ENCODE peak calls at places on chromosomes 7 and 10, in seven cellular contexts. P is stimulated activated CD8-positive, alpha-beta memory T cell treated with anti-CD3 and anti-CD28 coated beads, Interleukin-7, amount 100 ng/mL, for 4 hours; T is NCI-H1105; D is NB4; L is NAMALWA; C is NCI-H460; W is foreskin fibroblast. Y is an unnamed sample.

GRCh38 chr10:69729326-69730048 is 72.2 kb upstream of the COL13A1 start:
- DNase-seq in P (no peak), T (no peak), D (no peak), L (no peak), C (no peak), W (no peak), Y (no peak)

GRCh38 chr10:32854435-32854834 is 103.6 kb downstream of the ITGB1 start:
- DNase-seq in P (no peak), T (no peak), D (no peak), L (no peak), C (no peak), W (no peak), Y (no peak)

GRCh38 chr7:105245398-105246099 is 143.2 kb downstream of the SRPK2 start:
- DNase-seq in P (no peak), T (no peak), D (no peak), L (peak; percentile 69), C (no peak), W (no peak), Y (no peak)

GRCh38 chr10:16259726-16260125 is 177.1 kb upstream of the PTER start:
- DNase-seq in P (no peak), T (no peak), D (no peak), L (no peak), C (no peak), W (no peak), Y (no peak)

GRCh38 chr7:91465595-91466061 is 201.4 kb downstream of the FZD1 start:
- DNase-seq in P (no peak), T (no peak), D (no peak), L (no peak), C (no peak), W (no peak), Y (no peak)

GRCh38 chr10:45557275-45557905 is 115.2 kb downstream of the ZFAND4 start:
- DNase-seq in P (no peak), T (no peak), D (peak; percentile 87), L (peak; percentile 48), C (no peak), W (no peak), Y (no peak)

GRCh38 chr10:96502561-96503267 is 11.0 kb downstream of the TLL2 start:
- DNase-seq in P (no peak), T (no peak), D (no peak), L (no peak), C (no peak), W (no peak), Y (no peak)

GRCh38 chr10:110597476-110597875 is 30.0 kb downstream of the SMC3 start:
- DNase-seq in P (no peak), T (no peak), D (no peak), L (no peak), C (no peak), W (no peak), Y (no peak)

GRCh38 chr7:44191171-44191570 is 1.9 kb upstream of the GCK start:
- DNase-seq in P (no peak), T (no peak), D (no peak), L (no peak), C (no peak), W (no peak), Y (no peak)

GRCh38 chr7:74324499-74325229 is 35.5 kb downstream of the CLIP2 start:
- DNase-seq in P (no peak), T (no peak), D (no peak), L (no peak), C (no peak), W (no peak), Y (no peak)

GRCh38 chr7:108372601-108373000 is 83.6 kb downstream of the NRCAM start:
- DNase-seq in P (no peak), T (no peak), D (no peak), L (no peak), C (no peak), W (peak; percentile 31), Y (no peak)

GRCh38 chr10:124742418-124743187 is 1.6 kb downstream of the FAM53B start:
- DNase-seq in P (no peak), T (no peak), D (peak; percentile 83), L (peak; percentile 68), C (no peak), W (no peak), Y (no peak)

GRCh38 chr7:155889636-155890508 is 77.6 kb upstream of the SHH start:
- DNase-seq in P (no peak), T (no peak), D (no peak), L (no peak), C (no peak), W (no peak), Y (no peak)

GRCh38 chr7:68537228-68538071 is 1060.8 kb upstream of the AUTS2 start:
- DNase-seq in P (no peak), T (no peak), D (no peak), L (no peak), C (no peak), W (no peak), Y (no peak)

GRCh38 chr7:7228472-7228871 is 46.1 kb downstream of the C1GALT1 start:
- DNase-seq in P (no peak), T (no peak), D (no peak), L (no peak), C (no peak), W (no peak), Y (no peak)

GRCh38 chr7:131625817-131626372 is 69.5 kb upstream of the PODXL start:
- DNase-seq in P (no peak), T (no peak), D (no peak), L (no peak), C (no peak), W (peak; percentile 90), Y (no peak)

GRCh38 chr10:89745903-89746302 is 44.5 kb downstream of the KIF20B start:
- DNase-seq in P (no peak), T (no peak), D (peak; percentile 4), L (no peak), C (no peak), W (no peak), Y (no peak)

GRCh38 chr7:22949944-22950343 is 64.0 kb downstream of the HYCC1 start:
- DNase-seq in P (no peak), T (no peak), D (no peak), L (no peak), C (no peak), W (no peak), Y (no peak)

GRCh38 chr7:94303736-94304135 is 91.0 kb upstream of the COL1A2 start:
- DNase-seq in P (no peak), T (no peak), D (no peak), L (no peak), C (no peak), W (peak; percentile 80), Y (no peak)

GRCh38 chr7:55309040-55309991 is 55.8 kb upstream of the LANCL2 start:
- DNase-seq in P (peak; percentile 57), T (no peak), D (peak; percentile 99), L (no peak), C (no peak), W (no peak), Y (peak; percentile 89)

GRCh38 chr10:86758231-86759072 is 2.0 kb downstream of the BMPR1A start:
- DNase-seq in P (no peak), T (no peak), D (peak; percentile 31), L (peak; percentile 22), C (no peak), W (no peak), Y (no peak)

GRCh38 chr10:71531485-71532446 is 135.0 kb downstream of the CDH23 start:
- DNase-seq in P (no peak), T (no peak), D (peak; percentile 64), L (no peak), C (no peak), W (no peak), Y (no peak)

GRCh38 chr10:100364735-100365391 is 17.8 kb downstream of the SCD start:
- DNase-seq in P (no peak), T (peak; percentile 64), D (peak; percentile 40), L (no peak), C (peak; percentile 46), W (peak; percentile 87), Y (no peak)

GRCh38 chr10:60139798-60140566 is 233.6 kb upstream of the CCDC6 start:
- DNase-seq in P (no peak), T (no peak), D (no peak), L (no peak), C (peak; percentile 57), W (peak; percentile 42), Y (no peak)

GRCh38 chr10:30882281-30882680 is 149.4 kb downstream of the ZNF438 start:
- DNase-seq in P (no peak), T (no peak), D (no peak), L (no peak), C (no peak), W (no peak), Y (no peak)

GRCh38 chr10:5658871-5659618 is 7.3 kb downstream of the ASB13 start:
- DNase-seq in P (no peak), T (no peak), D (no peak), L (no peak), C (no peak), W (no peak), Y (no peak)

GRCh38 chr10:129074939-129075338 is 392.1 kb upstream of the MGMT start:
- DNase-seq in P (no peak), T (no peak), D (no peak), L (no peak), C (no peak), W (no peak), Y (no peak)

GRCh38 chr7:43569424-43569823 is 13.5 kb upstream of the STK17A start:
- DNase-seq in P (no peak), T (no peak), D (peak; percentile 67), L (no peak), C (no peak), W (peak; percentile 87), Y (no peak)

GRCh38 chr7:49398730-49399129 is 374.7 kb upstream of the VWC2 start:
- DNase-seq in P (no peak), T (no peak), D (no peak), L (no peak), C (no peak), W (no peak), Y (no peak)

GRCh38 chr10:4315529-4315928 is 510.5 kb upstream of the AKR1E2 start:
- DNase-seq in P (no peak), T (no peak), D (no peak), L (no peak), C (no peak), W (peak; percentile 68), Y (no peak)

GRCh38 chr10:19848226-19848950 is 32.2 kb downstream of the PLXDC2 start:
- DNase-seq in P (no peak), T (no peak), D (no peak), L (no peak), C (no peak), W (no peak), Y (no peak)

GRCh38 chr10:17652585-17652984 is 8.6 kb downstream of the STAM start:
- DNase-seq in P (no peak), T (no peak), D (no peak), L (no peak), C (no peak), W (no peak), Y (no peak)

GRCh38 chr10:109327266-109327665 is 596.0 kb downstream of the XPNPEP1 start:
- DNase-seq in P (no peak), T (no peak), D (no peak), L (no peak), C (no peak), W (peak; percentile 2), Y (no peak)